ENCODE peak calls at places on chromosomes 3 and 15, in six cellular contexts. E is endothelial cell of umbilical vein; F is IMR-90; U is neuronal stem cell; A is lung; D is CD8-positive, alpha-beta memory T cell. G is an unnamed sample.

GRCh38 chr15:43483306-43484128 is 9.4 kb downstream of the TP53BP1 start:
- DNase-seq in F (no peak), A (no peak), U (no peak), D (peak), E (peak), G (no peak)

GRCh38 chr3:50270422-50270831 is 1.5 kb downstream of the SEMA3B start:
- DNase-seq in E (no peak), D (no peak), F (peak), U (no peak), A (no peak), G (no peak)

GRCh38 chr3:161217496-161217895 is 3.6 kb upstream of the NMD3 start:
- DNase-seq in U (no peak), A (no peak), E (no peak), D (no peak), F (no peak), G (no peak)

GRCh38 chr15:56361978-56362377 is 3.2 kb upstream of the TEX9 start:
- DNase-seq in A (no peak), D (no peak), E (no peak), F (no peak), U (no peak), G (no peak)

GRCh38 chr3:160402249-160403027 is 3.0 kb downstream of the SMC4 start:
- DNase-seq in A (no peak), E (peak), D (no peak), U (no peak), F (no peak), G (no peak)

GRCh38 chr3:170584585-170585007 is 1.3 kb downstream of the SLC7A14 start:
- DNase-seq in D (peak), F (peak), A (peak), U (peak), E (peak), G (peak)

GRCh38 chr3:100893590-100893989 is 99.6 kb downstream of the ABI3BP start:
- DNase-seq in A (no peak), F (peak), D (no peak), E (peak), U (peak), G (peak)

GRCh38 chr3:64443553-64444331 is 218.5 kb upstream of the PRICKLE2 start:
- DNase-seq in U (no peak), F (peak), E (no peak), D (no peak), A (no peak), G (no peak)

GRCh38 chr15:55915876-55916567 is 77.4 kb downstream of the NEDD4 start:
- DNase-seq in F (peak), D (no peak), A (no peak), E (no peak), U (no peak), G (no peak)

GRCh38 chr3:151675858-151676615 is 57.7 kb upstream of the AADACL2 start:
- DNase-seq in E (no peak), F (no peak), U (no peak), A (no peak), D (no peak), G (no peak)

GRCh38 chr3:186511702-186512101 is 32.5 kb downstream of the CRYGS start:
- DNase-seq in U (no peak), D (no peak), F (no peak), E (no peak), A (no peak), G (no peak)

GRCh38 chr15:83016906-83017305 is 5.5 kb upstream of the C15orf40 start:
- DNase-seq in E (peak), U (no peak), F (no peak), A (no peak), D (no peak), G (no peak)

GRCh38 chr3:9770276-9770812 is 597 bp upstream of the CAMK1 start:
- DNase-seq in D (no peak), A (peak), E (no peak), U (no peak), F (no peak), G (no peak)

GRCh38 chr3:106333911-106334618 is 465.3 kb upstream of the CBLB start:
- DNase-seq in U (no peak), F (peak), D (peak), A (no peak), E (no peak), G (no peak)

GRCh38 chr15:86591994-86592746 is 512.5 kb downstream of the AGBL1 start:
- DNase-seq in E (no peak), A (no peak), D (no peak), U (no peak), F (no peak), G (no peak)

GRCh38 chr15:36940207-36940606 is 160.1 kb downstream of the MEIS2 start:
- DNase-seq in D (no peak), U (no peak), E (no peak), F (no peak), A (no peak), G (no peak)

GRCh38 chr3:57130426-57131209 is 34.5 kb downstream of the IL17RD start:
- DNase-seq in F (no peak), D (no peak), A (no peak), E (no peak), U (peak), G (peak)

GRCh38 chr3:23923786-23924185 is 6.9 kb downstream of the RPL15 start:
- DNase-seq in A (no peak), D (no peak), U (no peak), E (peak), F (peak), G (no peak)

GRCh38 chr15:97961067-97961954 is 808 bp downstream of the ARRDC4 start:
- DNase-seq in D (no peak), A (peak), F (peak), U (peak), E (no peak), G (no peak)

GRCh38 chr3:193879099-193879863 is 256.7 kb upstream of the HES1 start:
- DNase-seq in F (no peak), U (no peak), D (no peak), A (no peak), E (no peak), G (no peak)

GRCh38 chr3:184456476-184456875 is 76.6 kb downstream of the CHRD start:
- DNase-seq in D (no peak), U (no peak), A (no peak), F (no peak), E (no peak), G (no peak)

GRCh38 chr3:139520028-139520737 is 19.4 kb downstream of the RBP1 start:
- DNase-seq in A (no peak), U (no peak), F (peak), D (no peak), E (no peak), G (peak)

GRCh38 chr3:38968891-38969290 is 82.9 kb downstream of the SCN11A start:
- DNase-seq in D (no peak), F (no peak), A (no peak), U (no peak), E (no peak), G (no peak)

GRCh38 chr3:150443331-150443741 is 35.2 kb downstream of the TSC22D2 start:
- DNase-seq in U (no peak), E (no peak), D (no peak), F (peak), A (no peak), G (no peak)

GRCh38 chr15:68402432-68403160 is 29.4 kb downstream of the ITGA11 start:
- DNase-seq in F (no peak), U (no peak), A (no peak), D (no peak), E (no peak), G (no peak)

GRCh38 chr3:172562881-172563835 is 39.9 kb upstream of the TNFSF10 start:
- DNase-seq in F (peak), U (no peak), D (peak), A (no peak), E (peak), G (no peak)

GRCh38 chr3:168395551-168395950 is 299.8 kb upstream of the GOLIM4 start:
- DNase-seq in U (no peak), A (no peak), D (no peak), E (no peak), F (no peak), G (peak)

GRCh38 chr3:38829404-38829803 is 13.4 kb upstream of the SCN10A start:
- DNase-seq in A (no peak), F (peak), D (no peak), E (peak), U (no peak), G (no peak)

GRCh38 chr3:127197300-127198150 is 4.6 kb downstream of the PRR23E start:
- DNase-seq in F (no peak), U (no peak), E (no peak), A (peak), D (no peak), G (no peak)

GRCh38 chr3:38038447-38038911 is 529 bp upstream of the DLEC1 start:
- DNase-seq in D (peak), U (no peak), E (no peak), A (no peak), F (no peak), G (no peak)

DNA sequence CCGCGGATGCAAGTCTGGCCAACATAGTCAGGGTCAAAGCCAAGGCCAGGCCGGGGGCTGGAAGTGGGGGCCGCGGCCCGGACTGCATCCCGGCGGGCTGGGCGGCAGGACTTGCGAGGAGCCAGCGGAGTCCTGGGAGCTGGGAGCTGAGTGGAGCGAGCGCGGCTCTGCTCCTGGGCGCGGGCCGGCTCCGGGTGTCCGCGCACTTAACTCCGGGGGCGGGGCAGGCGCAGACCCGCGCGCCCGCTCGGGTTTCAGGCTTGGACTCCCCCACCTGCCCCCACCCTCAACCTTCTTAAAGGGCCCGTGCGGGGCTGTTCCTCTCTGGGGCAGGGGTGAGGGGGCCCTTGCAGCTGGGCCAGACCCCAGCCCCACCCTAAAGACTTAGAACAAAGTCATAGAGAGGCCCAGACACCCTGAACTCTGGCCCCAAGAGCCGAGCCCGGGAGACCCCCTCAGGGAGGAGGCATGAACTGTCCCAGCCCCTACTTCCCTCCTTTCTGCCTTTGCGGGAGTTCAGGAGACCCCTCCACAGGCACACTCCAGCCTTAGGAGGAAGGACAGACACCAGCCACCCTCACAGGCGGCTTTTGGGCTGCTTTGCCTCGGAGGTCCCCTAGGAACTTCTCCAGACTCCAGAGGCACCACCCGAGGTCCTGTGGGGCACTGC is at the start of gene CSPG4:
- DNase-seq in U (no peak), A (no peak), E (no peak), F (peak), D (no peak), G (no peak)
- H3K27ac ChIP-seq in U (no peak), A (peak), E (no peak), F (peak), D (no peak), G (no peak)

GRCh38 chr3:136350132-136350531 is 100.0 kb downstream of the PCCB start:
- DNase-seq in U (no peak), D (no peak), A (no peak), F (peak), E (no peak), G (no peak)
- H3K27ac ChIP-seq in U (no peak), D (no peak), A (peak), F (peak), E (no peak), G (no peak)

GRCh38 chr3:196726788-196727675 is 12.6 kb upstream of the PAK2 start:
- DNase-seq in A (no peak), U (no peak), E (peak), D (no peak), F (peak), G (no peak)
- H3K27ac ChIP-seq in A (no peak), U (no peak), E (no peak), D (no peak), F (no peak), G (no peak)

GRCh38 chr15:65834603-65835282 is 34.5 kb upstream of the RAB11A start:
- DNase-seq in F (no peak), D (no peak), A (no peak), E (no peak), U (no peak), G (no peak)
- H3K27ac ChIP-seq in F (no peak), D (no peak), A (no peak), E (no peak), U (no peak), G (no peak)

GRCh38 chr3:124783696-124784095 is 53.4 kb downstream of the UMPS start:
- DNase-seq in A (no peak), F (peak), D (no peak), U (no peak), E (no peak), G (no peak)
- H3K27ac ChIP-seq in A (no peak), F (no peak), D (no peak), U (no peak), E (no peak), G (no peak)

G was measured in WERI-Rb-1.